ENCODE peak calls at places on chromosomes 7 and 10, in nine cellular contexts. S is ovary, L is cardiac muscle cell, M is Caco-2, P is RWPE2, Q is mucosa of descending colon, U is GM23338, T is RWPE1, A is transverse colon. O is an unnamed sample.

GRCh38 chr7:28862876-28863275 is 95.3 kb downstream of the TRIL start:
- DNase-seq in A (no peak), P (no peak), M (no peak), S (no peak), U (no peak), Q (no peak), L (no peak), T (no peak), O (peak; percentile 48)

GRCh38 chr7:13198741-13199140 is 511.3 kb downstream of the ARL4A start:
- DNase-seq in L (no peak), S (no peak), U (no peak), T (no peak), Q (no peak), M (no peak), P (no peak), A (no peak), O (no peak)

GRCh38 chr10:24737001-24737400 is 13.3 kb upstream of the ARHGAP21 start:
- DNase-seq in S (no peak), P (no peak), A (no peak), L (no peak), M (no peak), U (no peak), T (no peak), Q (no peak), O (no peak)

GRCh38 chr7:25361388-25361787 is 133.1 kb upstream of the NPVF start:
- DNase-seq in U (no peak), P (no peak), A (no peak), S (no peak), M (no peak), Q (no peak), T (no peak), L (no peak), O (no peak)

GRCh38 chr7:157434701-157435100 is 97.9 kb downstream of the DNAJB6 start:
- DNase-seq in Q (no peak), L (no peak), S (no peak), U (no peak), A (no peak), M (no peak), P (peak; percentile 32), T (no peak), O (no peak)

GRCh38 chr7:85833071-85833470 is 646.2 kb upstream of the SEMA3D start:
- DNase-seq in L (no peak), Q (no peak), S (no peak), A (no peak), M (no peak), T (no peak), P (no peak), U (no peak), O (no peak)

GRCh38 chr10:72525277-72525676 is 100.6 kb downstream of the MICU1 start:
- DNase-seq in L (no peak), S (no peak), T (peak; percentile 7), M (peak; percentile 32), U (no peak), A (no peak), Q (no peak), P (no peak), O (no peak)

GRCh38 chr7:157853076-157853788 is 516.4 kb downstream of the DNAJB6 start:
- DNase-seq in P (peak; percentile 47), T (no peak), S (no peak), U (no peak), A (no peak), M (no peak), Q (no peak), L (no peak), O (no peak)

GRCh38 chr7:142298009-142298408 is 40.2 kb upstream of the PRSS58 start:
- DNase-seq in Q (no peak), A (no peak), L (peak; percentile 22), M (peak; percentile 19), T (no peak), P (no peak), S (no peak), U (peak; percentile 88), O (no peak)

GRCh38 chr7:157500171-157500960 is 163.6 kb downstream of the DNAJB6 start:
- DNase-seq in U (peak; percentile 32), Q (no peak), M (no peak), S (peak; percentile 11), T (no peak), P (no peak), A (no peak), L (no peak), O (no peak)

GRCh38 chr10:133391249-133391635 is 2.7 kb upstream of the MTG1 start:
- DNase-seq in Q (no peak), P (peak; percentile 39), S (no peak), M (no peak), U (no peak), T (no peak), L (no peak), A (no peak), O (no peak)

GRCh38 chr10:4034907-4035581 is 250.0 kb upstream of the KLF6 start:
- DNase-seq in L (no peak), M (no peak), P (no peak), U (no peak), S (no peak), T (no peak), Q (peak; percentile 25), A (peak; percentile 22), O (no peak)

GRCh38 chr10:13816195-13816926 is 229.6 kb downstream of the PRPF18 start:
- DNase-seq in U (no peak), P (no peak), S (peak; percentile 46), L (no peak), Q (peak; percentile 72), T (no peak), A (peak; percentile 58), M (no peak), O (no peak)

GRCh38 chr10:76382381-76382851 is 951.0 kb downstream of the LRMDA start:
- DNase-seq in A (no peak), L (no peak), Q (no peak), M (no peak), T (no peak), P (no peak), U (no peak), S (no peak), O (no peak)

GRCh38 chr10:61819208-61819607 is 82.3 kb upstream of the ARID5B start:
- DNase-seq in P (no peak), A (no peak), U (no peak), T (no peak), Q (no peak), S (no peak), L (no peak), M (no peak), O (no peak)

GRCh38 chr10:126242352-126243260 is 145.7 kb downstream of the ADAM12 start:
- DNase-seq in L (no peak), Q (peak; percentile 21), S (peak; percentile 85), T (peak; percentile 22), P (no peak), U (no peak), M (no peak), A (no peak), O (peak; percentile 57)

GRCh38 chr10:29600067-29600466 is 34.7 kb downstream of the SVIL start:
- DNase-seq in T (no peak), A (no peak), S (no peak), M (no peak), L (no peak), Q (no peak), U (no peak), P (no peak), O (no peak)

GRCh38 chr7:28984631-28985030 is 26.5 kb upstream of the TRIL start:
- DNase-seq in M (no peak), U (peak; percentile 49), P (no peak), T (peak; percentile 81), S (no peak), L (no peak), Q (peak; percentile 42), A (peak; percentile 26), O (no peak)

GRCh38 chr7:136136906-136137305 is 159.7 kb upstream of the MTPN start:
- DNase-seq in M (no peak), U (peak; percentile 18), L (no peak), Q (no peak), A (no peak), P (no peak), T (no peak), S (no peak), O (peak; percentile 74)

GRCh38 chr7:120554960-120555571 is 282.1 kb downstream of the KCND2 start:
- DNase-seq in M (peak; percentile 64), U (peak; percentile 84), S (no peak), P (no peak), Q (peak; percentile 44), T (peak; percentile 34), A (no peak), L (peak; percentile 75), O (peak; percentile 38)
- TF ChIP-seq CTCF in M (peak; percentile 61), U (peak; percentile 99), S (peak; percentile 26), P (peak; percentile 82), Q (no peak), T (peak; percentile 75), A (peak; percentile 38), L (peak; percentile 74), O (peak; percentile 76)

DNA sequence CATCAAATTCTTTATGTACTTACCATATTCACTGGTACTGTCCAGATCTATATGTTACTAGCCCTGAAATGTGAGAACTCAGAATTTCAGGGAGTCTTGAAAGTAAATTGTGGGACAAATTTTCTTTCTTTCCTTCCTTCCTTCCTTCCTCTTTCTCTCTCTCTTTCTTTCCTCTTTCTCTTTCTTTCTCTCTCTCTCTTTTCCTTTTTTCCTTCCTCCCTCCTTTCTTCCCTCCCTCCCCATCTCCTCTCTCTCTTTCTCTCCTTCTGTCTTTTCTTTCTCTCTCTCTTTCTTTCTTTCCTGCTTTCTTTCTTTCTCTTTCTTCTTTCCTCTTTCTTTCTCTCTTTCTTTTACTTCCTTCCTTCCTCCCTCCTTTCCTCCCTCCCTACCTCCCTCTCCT is 257.4 kb upstream of the CSTF2T start:
- DNase-seq in T (no peak), A (no peak), P (no peak), S (no peak), L (no peak), Q (no peak), M (no peak), U (no peak), O (no peak)
- TF ChIP-seq CTCF in T (no peak), A (no peak), P (no peak), S (no peak), L (no peak), Q (no peak), M (no peak), U (no peak), O (no peak)

GRCh38 chr7:114663502-114663901 is 248.9 kb downstream of the FOXP2 start:
- DNase-seq in Q (peak; percentile 63), S (no peak), L (peak; percentile 54), T (no peak), U (peak; percentile 44), M (peak; percentile 29), A (peak; percentile 8), P (no peak), O (no peak)
- TF ChIP-seq CTCF in Q (no peak), S (no peak), L (peak; percentile 47), T (no peak), U (peak; percentile 66), M (no peak), A (peak; percentile 19), P (peak; percentile 15), O (no peak)

GRCh38 chr10:132322621-132323048 is 9.4 kb upstream of the LRRC27 start:
- DNase-seq in M (peak; percentile 46), T (peak; percentile 51), L (no peak), S (no peak), Q (no peak), A (no peak), P (no peak), U (peak; percentile 28), O (no peak)
- TF ChIP-seq CTCF in M (no peak), T (no peak), L (peak; percentile 60), S (no peak), Q (no peak), A (no peak), P (no peak), U (no peak), O (no peak)

O was measured in glutamatergic neuron.